ENCODE peak calls at places on chromosomes 2 and 18, in five cellular contexts. J is fibroblast of pulmonary artery, R is fibroblast of villous mesenchyme, F is HFFc6, T is fibroblast of mammary gland. Y is an unnamed sample.

GRCh38 chr2:40434638-40435296 is 17.1 kb downstream of the SLC8A1 start:
- DNase-seq in T (peak), J (peak), F (peak), R (peak), Y (no peak)

GRCh38 chr18:34153711-34154110 is 71.0 kb downstream of the NOL4 start:
- DNase-seq in R (peak), T (peak), J (peak), F (no peak), Y (no peak)

GRCh38 chr18:48529796-48530195 is 9.0 kb upstream of the CTIF start:
- DNase-seq in F (peak), J (peak), T (peak), R (peak), Y (no peak)

GRCh38 chr2:74198461-74199274 is at the start of gene MTHFD2:
- DNase-seq in R (peak), J (peak), T (peak), F (peak), Y (peak)

GRCh38 chr2:158575051-158575635 is 118.4 kb downstream of the PKP4 start:
- DNase-seq in J (peak), R (no peak), F (peak), T (no peak), Y (no peak)

GRCh38 chr2:68771211-68771721 is 36.7 kb downstream of the ARHGAP25 start:
- DNase-seq in T (no peak), F (no peak), R (peak), J (peak), Y (no peak)

GRCh38 chr18:46917808-46918600 is 602 bp downstream of the KATNAL2 start:
- DNase-seq in R (peak), J (peak), F (peak), T (peak), Y (no peak)

GRCh38 chr2:201887851-201888451 is 81.6 kb downstream of the CDK15 start:
- DNase-seq in R (peak), J (no peak), T (no peak), F (no peak), Y (no peak)

GRCh38 chr2:18975506-18975905 is 382.9 kb downstream of the OSR1 start:
- DNase-seq in T (no peak), F (no peak), J (no peak), R (no peak), Y (no peak)

GRCh38 chr2:59301466-59302402 is 1060.6 kb upstream of the FANCL start:
- DNase-seq in F (peak), R (peak), J (peak), T (peak), Y (no peak)

GRCh38 chr2:181724662-181725061 is 44.3 kb upstream of the NEUROD1 start:
- DNase-seq in F (no peak), R (no peak), J (no peak), T (no peak), Y (no peak)

GRCh38 chr2:178804791-178805190 is 2.4 kb downstream of the TTN start:
- DNase-seq in F (peak), T (peak), R (peak), J (no peak), Y (no peak)

GRCh38 chr2:204260162-204260877 is 285.0 kb upstream of the PARD3B start:
- DNase-seq in J (peak), F (peak), T (peak), R (peak), Y (no peak)

GRCh38 chr2:105778344-105778607 is 33.6 kb downstream of the NCK2 start:
- DNase-seq in T (no peak), F (no peak), J (no peak), R (no peak), Y (no peak)

GRCh38 chr2:100752628-100753333 is 67.2 kb upstream of the NPAS2 start:
- DNase-seq in T (peak), F (peak), J (peak), R (peak), Y (no peak)

GRCh38 chr2:167733750-167734149 is 513.6 kb downstream of the STK39 start:
- DNase-seq in J (no peak), T (peak), F (no peak), R (no peak), Y (no peak)

GRCh38 chr2:135685361-135685760 is 56.3 kb upstream of the UBXN4 start:
- DNase-seq in T (peak), J (peak), R (peak), F (peak), Y (no peak)

GRCh38 chr2:160308915-160309314 is 108.8 kb upstream of the ITGB6 start:
- DNase-seq in J (peak), R (no peak), F (peak), T (peak), Y (no peak)

GRCh38 chr2:23388292-23388691 is 3.3 kb downstream of the KLHL29 start:
- DNase-seq in T (no peak), R (no peak), J (no peak), F (no peak), Y (no peak)

GRCh38 chr2:154226931-154227330 is 355.2 kb downstream of the GALNT13 start:
- DNase-seq in F (no peak), R (no peak), J (no peak), T (no peak), Y (no peak)

GRCh38 chr2:204665244-204665643 is 120.0 kb downstream of the PARD3B start:
- DNase-seq in R (no peak), T (peak), J (peak), F (peak), Y (no peak)

GRCh38 chr2:105793230-105793975 is 48.7 kb downstream of the NCK2 start:
- DNase-seq in J (no peak), F (no peak), R (no peak), T (no peak), Y (no peak)

GRCh38 chr18:57062841-57063240 is 84.0 kb upstream of the BOD1L2 start:
- DNase-seq in F (no peak), T (no peak), J (no peak), R (no peak), Y (no peak)

GRCh38 chr2:205094031-205094430 is 548.8 kb downstream of the PARD3B start:
- DNase-seq in T (no peak), J (no peak), R (no peak), F (no peak), Y (no peak)

GRCh38 chr2:85728883-85729824 is 24.6 kb upstream of the ATOH8 start:
- DNase-seq in F (peak), J (peak), R (peak), T (peak), Y (no peak)

GRCh38 chr2:20135631-20136050 is 84.2 kb upstream of the LAPTM4A start:
- DNase-seq in J (peak), F (peak), R (peak), T (peak), Y (no peak)

GRCh38 chr2:61425605-61426155 is 45.2 kb downstream of the USP34 start:
- DNase-seq in R (no peak), F (no peak), T (no peak), J (no peak), Y (no peak)

GRCh38 chr2:191724015-191724414 is 46.1 kb downstream of the NABP1 start:
- DNase-seq in J (no peak), T (no peak), R (no peak), F (no peak), Y (no peak)

GRCh38 chr2:70767699-70768584 is at the start of gene ADD2:
- DNase-seq in T (peak), F (no peak), R (peak), J (peak), Y (no peak)

GRCh38 chr18:32576296-32576916 is 105.7 kb upstream of the GAREM1 start:
- DNase-seq in T (peak), F (no peak), R (no peak), J (peak), Y (no peak)
- TF ChIP-seq CTCF in T (peak), F (no peak), R (no peak), J (peak), Y (peak)

GRCh38 chr2:152344561-152345195 is 9.7 kb downstream of the FMNL2 start:
- DNase-seq in R (no peak), J (no peak), T (no peak), F (no peak), Y (no peak)

GRCh38 chr2:152342259-152343046 is 7.5 kb downstream of the FMNL2 start:
- DNase-seq in J (no peak), R (no peak), T (no peak), F (no peak), Y (no peak)

GRCh38 chr2:152347076-152347475 is 12.1 kb downstream of the FMNL2 start:
- DNase-seq in F (peak), R (no peak), J (peak), T (peak), Y (no peak)

GRCh38 chr2:152339762-152340286 is 4.8 kb downstream of the FMNL2 start:
- DNase-seq in J (no peak), R (no peak), T (no peak), F (no peak), Y (no peak)

GRCh38 chr2:152343426-152343825 is 8.5 kb downstream of the FMNL2 start:
- DNase-seq in J (no peak), T (no peak), F (no peak), R (no peak), Y (no peak)
- TF ChIP-seq CTCF in J (no peak), T (no peak), F (no peak), R (no peak), Y (no peak)

DNA sequence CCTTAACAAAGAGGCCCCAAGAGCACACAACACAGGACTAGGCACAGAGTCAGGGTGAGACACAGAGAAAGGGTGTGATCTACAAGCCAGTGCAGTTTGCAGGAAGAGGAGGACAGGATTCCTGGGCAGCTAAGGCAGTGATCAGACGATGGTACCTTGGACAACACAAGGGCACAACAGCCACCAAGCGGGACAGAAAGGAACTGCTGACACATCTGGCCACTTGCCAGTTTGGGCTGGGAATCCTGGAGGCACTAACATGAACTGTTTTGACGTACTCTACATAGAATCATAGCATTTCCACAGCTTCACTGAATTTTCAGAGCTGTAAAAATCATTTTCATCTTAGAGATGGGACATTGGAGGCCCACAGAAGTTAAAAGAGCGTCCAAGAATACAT is 221.5 kb upstream of the SLC35G4 start:
- DNase-seq in F (peak), J (peak), T (peak), R (peak), Y (no peak)
- TF ChIP-seq CTCF in F (peak), J (peak), T (peak), R (peak), Y (peak)

GRCh38 chr2:54557601-54558187 is 101.6 kb downstream of the SPTBN1 start:
- DNase-seq in T (peak), F (no peak), J (peak), R (no peak), Y (no peak)
- TF ChIP-seq CTCF in T (no peak), F (no peak), J (no peak), R (peak), Y (peak)

DNA sequence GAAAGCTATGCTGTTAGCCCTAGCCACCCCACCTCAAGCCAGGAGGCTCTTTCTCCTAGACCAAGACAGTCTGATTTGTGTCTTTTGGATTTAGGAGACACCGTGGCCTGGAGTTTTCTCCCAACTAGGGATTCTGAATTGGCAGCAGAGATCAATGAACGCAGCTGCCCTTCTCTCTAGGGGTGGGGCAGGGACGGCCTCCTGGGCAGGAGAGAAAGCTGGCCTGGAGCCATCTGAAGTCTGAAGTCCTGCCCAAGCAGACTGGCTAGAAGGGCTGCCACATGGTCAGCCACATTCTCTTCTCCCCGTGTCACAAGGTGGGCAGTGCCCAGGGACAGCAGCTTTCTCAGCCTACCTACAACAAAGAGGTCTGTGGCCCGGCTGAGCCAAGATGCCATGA is 45.1 kb downstream of the PIEZO2 start:
- DNase-seq in T (no peak), R (no peak), J (no peak), F (no peak), Y (no peak)
- TF ChIP-seq CTCF in T (no peak), R (no peak), J (no peak), F (no peak), Y (no peak)

DNA sequence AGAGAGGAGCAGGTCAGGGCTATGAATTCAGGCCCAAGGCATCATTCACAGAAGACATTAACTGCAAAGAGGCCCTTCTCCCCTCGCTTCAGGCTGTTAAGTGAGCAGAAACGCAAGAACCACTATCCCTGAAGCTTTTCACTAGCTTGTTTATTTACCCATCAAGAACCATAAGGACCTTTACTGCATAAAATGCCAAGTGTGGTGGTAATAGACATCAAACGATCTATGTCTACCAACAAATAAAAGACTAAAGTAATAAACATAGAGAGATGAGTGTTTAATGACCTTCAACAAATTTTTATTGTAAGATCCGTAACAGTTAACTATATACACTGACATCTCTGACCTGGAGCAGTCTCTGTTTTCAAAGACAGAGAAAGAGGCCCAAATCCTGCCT is 333.0 kb upstream of the HNRNPA3 start:
- DNase-seq in R (no peak), T (no peak), F (no peak), J (no peak), Y (no peak)
- TF ChIP-seq CTCF in R (no peak), T (no peak), F (no peak), J (no peak), Y (no peak)

GRCh38 chr18:60070631-60071030 is 170.8 kb downstream of the PMAIP1 start:
- DNase-seq in T (peak), J (no peak), F (no peak), R (no peak), Y (no peak)

DNA sequence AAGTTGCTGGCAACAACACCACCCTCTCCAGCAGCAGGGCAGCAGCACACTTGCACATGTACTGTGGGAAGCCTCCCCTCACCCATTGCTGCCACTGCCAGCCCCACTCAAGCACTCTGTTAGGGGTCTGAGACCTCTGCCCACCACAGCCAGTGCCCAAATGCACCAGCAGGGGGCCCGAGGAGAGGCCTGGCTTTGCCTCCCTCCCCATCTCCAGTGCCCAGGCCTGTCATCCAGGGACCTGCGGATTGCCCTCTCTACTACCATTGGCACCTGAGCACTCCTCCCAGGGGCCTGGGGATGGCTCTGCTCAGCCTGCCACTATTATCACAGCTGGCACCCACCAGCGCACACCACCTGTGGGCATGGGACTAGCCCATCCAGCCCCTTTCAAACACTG is 175.7 kb downstream of the PMAIP1 start:
- DNase-seq in R (no peak), T (no peak), J (no peak), F (no peak), Y (peak)
- TF ChIP-seq CTCF in R (no peak), T (no peak), J (no peak), F (peak), Y (no peak)

GRCh38 chr2:25714740-25715139 is 41.4 kb upstream of the DTNB start:
- DNase-seq in T (no peak), F (peak), R (peak), J (peak), Y (no peak)
- TF ChIP-seq CTCF in T (no peak), F (no peak), R (no peak), J (peak), Y (peak)

Y was measured in chondrocyte.